ENCODE peak calls at places on chromosomes 6 and 20, in four cellular contexts. One of them, this sample, is unnamed.

GRCh38 chr20:53739799-53740785 is 146.5 kb upstream of the ZNF217 start:
- DNase-seq in fibroblast of lung: peak; percentile 58
- DNase-seq in cardiac muscle cell: peak; percentile 45
- DNase-seq in astrocyte: peak; percentile 36
- DNase-seq in this sample: no peak

GRCh38 chr6:44177691-44178423 is 19.2 kb downstream of the CAPN11 start:
- DNase-seq in fibroblast of lung: peak; percentile 84
- DNase-seq in cardiac muscle cell: peak; percentile 96
- DNase-seq in astrocyte: peak; percentile 70
- DNase-seq in this sample: no peak

GRCh38 chr20:25223179-25223661 is 24.7 kb upstream of the PYGB start:
- DNase-seq in fibroblast of lung: peak; percentile 88
- DNase-seq in cardiac muscle cell: peak; percentile 86
- DNase-seq in astrocyte: peak; percentile 95
- DNase-seq in this sample: no peak

GRCh38 chr6:128667339-128667858 is 147.0 kb upstream of the PTPRK start:
- DNase-seq in fibroblast of lung: no peak
- DNase-seq in cardiac muscle cell: no peak
- DNase-seq in astrocyte: no peak
- DNase-seq in this sample: no peak

GRCh38 chr6:156154896-156155295 is 622.3 kb upstream of the ARID1B start:
- DNase-seq in fibroblast of lung: peak; percentile 37
- DNase-seq in cardiac muscle cell: no peak
- DNase-seq in astrocyte: no peak
- DNase-seq in this sample: no peak

GRCh38 chr6:158322724-158323560 is 10.7 kb downstream of the TULP4 start:
- DNase-seq in fibroblast of lung: peak; percentile 68
- DNase-seq in cardiac muscle cell: peak; percentile 72
- DNase-seq in astrocyte: peak; percentile 85
- DNase-seq in this sample: no peak

GRCh38 chr6:52555531-52556228 is 21.2 kb downstream of the TRAM2 start:
- DNase-seq in fibroblast of lung: no peak
- DNase-seq in cardiac muscle cell: no peak
- DNase-seq in astrocyte: no peak
- DNase-seq in this sample: no peak

GRCh38 chr20:58216334-58216733 is 12.1 kb downstream of the ANKRD60 start:
- DNase-seq in fibroblast of lung: peak; percentile 78
- DNase-seq in cardiac muscle cell: peak; percentile 49
- DNase-seq in astrocyte: no peak
- DNase-seq in this sample: no peak

GRCh38 chr6:45474376-45474775 is 96.6 kb upstream of the SUPT3H start:
- DNase-seq in fibroblast of lung: peak; percentile 29
- DNase-seq in cardiac muscle cell: no peak
- DNase-seq in astrocyte: peak; percentile 14
- DNase-seq in this sample: no peak

GRCh38 chr6:45469708-45470107 is 92.0 kb upstream of the SUPT3H start:
- DNase-seq in fibroblast of lung: no peak
- DNase-seq in cardiac muscle cell: no peak
- DNase-seq in astrocyte: no peak
- DNase-seq in this sample: no peak

GRCh38 chr6:45470131-45470738 is 92.5 kb upstream of the SUPT3H start:
- DNase-seq in fibroblast of lung: no peak
- DNase-seq in cardiac muscle cell: no peak
- DNase-seq in astrocyte: no peak
- DNase-seq in this sample: no peak

GRCh38 chr6:45473121-45473967 is 95.6 kb upstream of the SUPT3H start:
- DNase-seq in fibroblast of lung: no peak
- DNase-seq in cardiac muscle cell: no peak
- DNase-seq in astrocyte: no peak
- DNase-seq in this sample: no peak

DNA sequence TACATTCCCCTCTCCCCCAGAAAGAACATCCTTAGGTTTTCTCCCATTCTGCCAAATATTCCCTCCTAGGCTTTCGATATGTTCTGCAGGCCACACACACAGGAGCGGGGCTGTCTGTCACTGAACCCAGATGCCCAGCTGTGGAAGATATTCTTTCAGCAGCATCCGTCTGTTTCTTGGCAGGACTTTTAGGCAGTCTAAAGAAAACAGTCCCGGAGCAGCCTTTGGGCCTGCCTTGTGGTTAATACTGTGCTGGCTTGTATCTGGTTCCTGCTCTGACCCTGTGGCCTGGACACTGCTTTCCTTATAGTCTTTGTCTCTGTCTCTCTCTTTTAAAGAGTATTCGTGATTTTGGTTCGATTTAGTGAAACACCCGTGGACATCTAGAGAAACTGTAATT is 94.6 kb upstream of the SUPT3H start:
- DNase-seq in fibroblast of lung: peak; percentile 81
- DNase-seq in cardiac muscle cell: peak; percentile 81
- DNase-seq in astrocyte: peak; percentile 54
- DNase-seq in this sample: no peak
- H3K27ac ChIP-seq in fibroblast of lung: peak overlapping the region; percentile 40
- H3K27ac ChIP-seq in cardiac muscle cell: no peak overlapping the region
- H3K27ac ChIP-seq in astrocyte: peak overlapping the region; percentile 10
- H3K27ac ChIP-seq in this sample: peak overlapping the region; percentile 28

GRCh38 chr20:4457566-4458543 is 263.9 kb upstream of the PRND start:
- DNase-seq in fibroblast of lung: no peak
- DNase-seq in cardiac muscle cell: no peak
- DNase-seq in astrocyte: no peak
- DNase-seq in this sample: no peak
- H3K27ac ChIP-seq in fibroblast of lung: no peak overlapping the region
- H3K27ac ChIP-seq in cardiac muscle cell: peak overlapping the region; percentile 45
- H3K27ac ChIP-seq in astrocyte: no peak overlapping the region
- H3K27ac ChIP-seq in this sample: no peak overlapping the region

DNA sequence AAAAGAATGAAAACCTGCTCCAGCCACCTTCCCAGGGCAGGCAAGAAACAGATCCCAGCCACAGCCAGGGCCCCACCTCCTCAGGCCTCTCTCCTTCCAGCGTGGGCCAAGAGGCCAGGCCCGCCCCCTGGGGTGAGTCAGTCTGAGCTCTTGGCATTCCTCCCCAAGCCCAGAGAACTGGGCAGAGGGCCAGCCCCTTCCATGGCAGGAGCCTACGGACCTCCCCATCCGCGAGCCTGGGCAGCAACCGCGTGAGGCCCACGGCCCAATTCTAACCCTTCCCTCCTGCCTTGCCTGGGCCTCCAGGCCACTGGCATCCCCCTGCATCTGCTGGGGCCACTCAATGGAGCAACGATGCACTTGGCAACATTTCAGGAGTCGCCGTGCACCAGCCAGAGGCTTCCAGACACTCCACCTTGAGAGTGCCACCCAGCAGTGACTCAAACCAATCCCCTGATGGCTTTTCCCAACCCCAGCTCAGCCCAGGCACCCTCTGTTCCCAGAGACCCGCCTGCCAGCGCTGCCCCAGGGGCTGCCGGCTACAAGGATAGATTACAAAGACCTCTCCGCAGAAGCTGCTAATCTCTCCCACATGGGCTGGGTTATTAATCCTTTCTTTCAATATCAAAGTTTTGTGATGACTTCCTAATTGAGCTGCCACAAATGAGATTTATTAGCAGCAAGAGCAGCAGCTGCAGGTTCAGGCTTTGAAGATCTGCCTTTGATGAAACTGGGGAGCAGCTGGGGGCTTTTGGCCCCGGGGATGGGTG is 85.8 kb downstream of the NFATC2 start:
- DNase-seq in fibroblast of lung: peak; percentile 97
- DNase-seq in cardiac muscle cell: peak; percentile 98
- DNase-seq in astrocyte: peak; percentile 89
- DNase-seq in this sample: peak; percentile 68
- H3K27ac ChIP-seq in fibroblast of lung: peak overlapping the region; percentile 41
- H3K27ac ChIP-seq in cardiac muscle cell: peak overlapping the region; percentile 78
- H3K27ac ChIP-seq in astrocyte: peak overlapping the region; percentile 83
- H3K27ac ChIP-seq in this sample: peak overlapping the region; percentile 46

GRCh38 chr20:50406610-50407136 is 103.5 kb upstream of the PTPN1 start:
- DNase-seq in fibroblast of lung: no peak
- DNase-seq in cardiac muscle cell: no peak
- DNase-seq in astrocyte: no peak
- DNase-seq in this sample: no peak

GRCh38 chr20:50410343-50410742 is 99.8 kb upstream of the PTPN1 start:
- DNase-seq in fibroblast of lung: no peak
- DNase-seq in cardiac muscle cell: no peak
- DNase-seq in astrocyte: no peak
- DNase-seq in this sample: no peak

GRCh38 chr20:50408526-50409364 is 101.4 kb upstream of the PTPN1 start:
- DNase-seq in fibroblast of lung: no peak
- DNase-seq in cardiac muscle cell: no peak
- DNase-seq in astrocyte: no peak
- DNase-seq in this sample: no peak

GRCh38 chr20:50412069-50412468 is 98.1 kb upstream of the PTPN1 start:
- DNase-seq in fibroblast of lung: no peak
- DNase-seq in cardiac muscle cell: no peak
- DNase-seq in astrocyte: no peak
- DNase-seq in this sample: no peak

GRCh38 chr20:50409495-50409894 is 100.7 kb upstream of the PTPN1 start:
- DNase-seq in fibroblast of lung: peak; percentile 57
- DNase-seq in cardiac muscle cell: peak; percentile 70
- DNase-seq in astrocyte: no peak
- DNase-seq in this sample: no peak
- H3K27ac ChIP-seq in fibroblast of lung: no peak overlapping the region
- H3K27ac ChIP-seq in cardiac muscle cell: no peak overlapping the region
- H3K27ac ChIP-seq in astrocyte: no peak overlapping the region
- H3K27ac ChIP-seq in this sample: no peak overlapping the region